ENCODE peak calls at places on chromosomes 12 and 14, in five cellular contexts. One of them, this sample, is unnamed.

GRCh38 chr12:13252616-13253015 is 56.1 kb downstream of the EMP1 start:
- DNase-seq in HCT116: no peak
- DNase-seq in K562: no peak
- DNase-seq in HepG2: no peak
- DNase-seq in SK-N-SH: no peak
- DNase-seq in this sample: no peak

GRCh38 chr14:68248481-68249255 is 429.1 kb downstream of the RAD51B start:
- DNase-seq in HCT116: peak
- DNase-seq in HepG2: peak
- DNase-seq in SK-N-SH: peak
- DNase-seq in K562: no peak
- DNase-seq in this sample: peak

GRCh38 chr14:64438181-64438839 is 27.0 kb upstream of the AKAP5 start:
- DNase-seq in K562: no peak
- DNase-seq in HCT116: peak
- DNase-seq in SK-N-SH: no peak
- DNase-seq in HepG2: no peak
- DNase-seq in this sample: no peak

GRCh38 chr12:49518914-49519573 is 19.8 kb upstream of the KCNH3 start:
- DNase-seq in K562: no peak
- DNase-seq in HCT116: no peak
- DNase-seq in HepG2: no peak
- DNase-seq in SK-N-SH: no peak
- DNase-seq in this sample: no peak

GRCh38 chr12:107558141-107558815 is 127.3 kb upstream of the PWP1 start:
- DNase-seq in HCT116: no peak
- DNase-seq in SK-N-SH: no peak
- DNase-seq in HepG2: no peak
- DNase-seq in K562: no peak
- DNase-seq in this sample: no peak

GRCh38 chr12:110896559-110896958 is 23.8 kb downstream of the MYL2 start:
- DNase-seq in SK-N-SH: no peak
- DNase-seq in HCT116: no peak
- DNase-seq in K562: no peak
- DNase-seq in HepG2: no peak
- DNase-seq in this sample: no peak

GRCh38 chr12:18345021-18345735 is 83.9 kb downstream of the PIK3C2G start:
- DNase-seq in SK-N-SH: no peak
- DNase-seq in HCT116: no peak
- DNase-seq in HepG2: no peak
- DNase-seq in K562: no peak
- DNase-seq in this sample: no peak

GRCh38 chr14:104223101-104223809 is 84.9 kb downstream of the KIF26A start:
- DNase-seq in K562: peak
- DNase-seq in HCT116: no peak
- DNase-seq in SK-N-SH: peak
- DNase-seq in HepG2: no peak
- DNase-seq in this sample: no peak

GRCh38 chr12:54033106-54033979 is 493 bp downstream of the HOXC5 start:
- DNase-seq in SK-N-SH: peak
- DNase-seq in HepG2: peak
- DNase-seq in K562: no peak
- DNase-seq in HCT116: no peak
- DNase-seq in this sample: no peak

GRCh38 chr12:57128519-57129247 is 400 bp downstream of the LRP1 start:
- DNase-seq in HepG2: no peak
- DNase-seq in SK-N-SH: peak
- DNase-seq in K562: no peak
- DNase-seq in HCT116: no peak
- DNase-seq in this sample: no peak

GRCh38 chr14:94903338-94903737 is 133.4 kb upstream of the GSC start:
- DNase-seq in HepG2: no peak
- DNase-seq in SK-N-SH: no peak
- DNase-seq in HCT116: no peak
- DNase-seq in K562: no peak
- DNase-seq in this sample: no peak

GRCh38 chr12:46217686-46218508 is 50.9 kb downstream of the SLC38A1 start:
- DNase-seq in SK-N-SH: no peak
- DNase-seq in K562: no peak
- DNase-seq in HepG2: no peak
- DNase-seq in HCT116: no peak
- DNase-seq in this sample: peak

GRCh38 chr12:18461738-18462137 is 200.4 kb downstream of the PIK3C2G start:
- DNase-seq in SK-N-SH: no peak
- DNase-seq in HepG2: no peak
- DNase-seq in K562: no peak
- DNase-seq in HCT116: no peak
- DNase-seq in this sample: no peak

DNA sequence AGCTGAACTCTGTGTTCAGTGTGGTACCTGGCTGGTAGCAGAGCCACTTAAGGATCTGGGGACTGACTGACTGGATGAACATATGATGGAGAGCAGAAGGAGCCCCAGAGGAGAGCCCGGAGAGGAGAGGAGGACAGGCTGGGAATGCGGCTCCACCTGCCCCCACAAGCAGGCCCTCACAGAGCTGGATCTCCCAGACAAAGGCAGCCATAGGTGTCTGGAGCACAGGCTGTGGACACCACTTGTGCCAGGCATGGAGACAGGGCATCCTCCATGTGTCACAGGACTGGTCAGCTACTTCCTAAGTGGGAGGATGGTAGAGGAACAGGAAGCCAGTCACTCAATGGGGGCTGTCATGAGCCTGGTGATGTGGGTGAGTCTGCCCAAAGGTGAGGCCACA is 72.3 kb downstream of the PRIMA1 start:
- DNase-seq in HepG2: no peak
- DNase-seq in K562: no peak
- DNase-seq in SK-N-SH: no peak
- DNase-seq in HCT116: no peak
- DNase-seq in this sample: no peak
- TF ChIP-seq ZBTB33 in HepG2: no peak
- TF ChIP-seq ZBTB33 in K562: no peak
- TF ChIP-seq ZBTB33 in SK-N-SH: no peak
- TF ChIP-seq ZBTB33 in HCT116: no peak
- TF ChIP-seq ZBTB33 in this sample: no peak

GRCh38 chr12:109739747-109740693 is 26.4 kb downstream of the FAM222A start:
- DNase-seq in HCT116: no peak
- DNase-seq in K562: peak
- DNase-seq in SK-N-SH: peak
- DNase-seq in HepG2: no peak
- DNase-seq in this sample: no peak
- TF ChIP-seq ZBTB33 in HCT116: no peak
- TF ChIP-seq ZBTB33 in K562: no peak
- TF ChIP-seq ZBTB33 in SK-N-SH: no peak
- TF ChIP-seq ZBTB33 in HepG2: no peak
- TF ChIP-seq ZBTB33 in this sample: no peak

DNA sequence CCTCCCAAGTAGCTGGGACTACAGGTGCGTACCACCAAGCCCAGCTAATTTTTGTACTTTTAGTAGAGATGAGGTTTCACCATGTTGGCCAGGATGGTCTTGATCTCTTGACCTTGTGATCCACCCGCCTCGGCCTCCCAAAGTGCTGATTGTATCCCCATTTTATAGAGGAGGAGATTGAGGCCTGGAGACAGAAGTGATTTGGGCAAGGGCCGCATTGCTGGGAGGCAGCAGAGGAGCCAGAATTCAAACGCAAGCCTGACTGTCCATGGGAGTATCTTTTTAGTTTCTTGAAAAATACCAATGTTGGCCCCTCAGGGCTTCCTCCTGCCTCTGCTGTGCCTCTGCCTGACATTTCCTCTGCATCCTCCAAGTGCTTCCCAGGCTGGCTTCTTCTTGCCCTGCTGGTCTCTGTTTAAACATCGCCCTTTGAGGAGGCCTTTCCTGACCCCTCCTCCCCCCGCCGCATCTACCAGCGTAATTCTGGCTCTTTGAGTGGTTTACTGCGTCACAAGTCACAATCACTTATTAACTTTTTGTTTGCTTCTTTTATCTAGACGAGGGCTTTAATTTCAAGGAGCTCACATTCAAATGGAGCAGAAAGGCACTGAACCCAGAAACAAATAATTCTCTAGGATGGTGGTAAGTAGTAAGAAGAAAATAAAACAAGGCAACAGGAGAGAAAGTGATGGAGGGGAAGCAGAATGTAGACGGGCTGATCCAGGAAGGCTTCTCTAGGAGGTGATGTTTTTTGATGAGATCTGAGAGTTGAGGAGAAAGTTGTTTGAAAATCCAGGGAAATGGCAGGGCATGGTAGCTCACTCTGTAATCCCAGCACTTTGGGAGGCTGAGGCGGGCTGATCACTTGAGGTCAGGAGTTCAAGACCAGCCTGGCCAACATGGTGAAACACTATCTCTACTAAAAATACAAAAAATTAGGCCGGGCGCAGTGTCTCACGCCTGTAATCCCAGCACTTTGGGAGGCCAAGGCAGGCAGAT is 91.0 kb upstream of the MED13L start:
- DNase-seq in HCT116: no peak
- DNase-seq in K562: no peak
- DNase-seq in HepG2: no peak
- DNase-seq in SK-N-SH: no peak
- DNase-seq in this sample: no peak
- TF ChIP-seq ZBTB33 in HCT116: no peak
- TF ChIP-seq ZBTB33 in K562: no peak
- TF ChIP-seq ZBTB33 in HepG2: no peak
- TF ChIP-seq ZBTB33 in SK-N-SH: no peak
- TF ChIP-seq ZBTB33 in this sample: no peak

DNA sequence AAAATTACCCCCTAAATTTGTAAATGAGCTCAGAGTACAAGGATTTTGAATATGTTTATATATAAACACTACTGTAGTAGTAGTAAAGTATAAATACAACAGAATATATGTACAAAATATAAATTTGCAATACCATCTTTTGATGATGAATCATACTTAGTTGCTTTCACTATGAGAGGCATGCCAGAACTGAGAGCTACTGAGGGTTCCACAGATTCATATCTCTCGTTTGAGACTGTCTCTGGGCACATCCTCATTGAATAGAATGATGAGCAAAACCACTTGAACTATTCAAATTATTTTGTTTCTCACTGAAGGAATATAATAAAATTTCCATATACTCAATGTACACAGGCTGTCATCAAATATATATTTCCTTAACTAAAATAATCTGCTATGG is 417.6 kb downstream of the NAV3 start:
- DNase-seq in HepG2: no peak
- DNase-seq in SK-N-SH: no peak
- DNase-seq in HCT116: no peak
- DNase-seq in K562: no peak
- DNase-seq in this sample: no peak
- TF ChIP-seq ZBTB33 in HepG2: no peak
- TF ChIP-seq ZBTB33 in SK-N-SH: no peak
- TF ChIP-seq ZBTB33 in HCT116: no peak
- TF ChIP-seq ZBTB33 in K562: no peak
- TF ChIP-seq ZBTB33 in this sample: no peak

DNA sequence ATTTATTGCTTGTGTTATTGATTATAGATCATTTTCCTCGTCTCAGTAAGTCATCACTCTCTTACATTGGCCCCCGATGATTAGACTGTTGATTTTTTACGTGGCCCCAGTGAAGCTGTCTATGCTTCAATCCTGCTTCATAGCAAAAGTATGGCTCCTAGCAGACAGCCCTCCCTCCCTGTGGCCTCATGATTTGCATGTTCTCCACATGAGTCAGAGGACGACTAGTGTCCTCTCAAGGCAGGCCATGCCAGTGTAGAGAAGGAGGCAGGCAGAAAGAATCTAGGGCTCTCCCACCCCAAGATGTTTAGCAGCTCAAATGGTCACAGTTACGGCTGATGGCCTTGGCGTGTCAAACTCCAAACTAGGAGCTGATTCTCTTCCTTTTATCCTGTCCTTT is 59.6 kb downstream of the FIGNL2 start:
- DNase-seq in K562: no peak
- DNase-seq in SK-N-SH: no peak
- DNase-seq in HepG2: no peak
- DNase-seq in HCT116: no peak
- DNase-seq in this sample: no peak
- TF ChIP-seq ZBTB33 in K562: no peak
- TF ChIP-seq ZBTB33 in SK-N-SH: no peak
- TF ChIP-seq ZBTB33 in HepG2: no peak
- TF ChIP-seq ZBTB33 in HCT116: no peak
- TF ChIP-seq ZBTB33 in this sample: no peak

This sample was measured in GM12878.